ENCODE peak calls at places on chromosomes 16 and 17, in four cellular contexts. P, Q, B and Z are unnamed samples.

GRCh38 chr16:79484237-79484636 is 116.3 kb downstream of the MAF start:
- DNase-seq in B (no peak), P (no peak), Q (no peak), Z (no peak)

GRCh38 chr17:49214665-49215360 is 4.3 kb downstream of the ABI3 start:
- DNase-seq in B (no peak), P (no peak), Q (no peak), Z (no peak)

GRCh38 chr16:81905277-81905676 is 106.0 kb downstream of the SDR42E1 start:
- DNase-seq in B (no peak), Q (no peak), P (no peak), Z (no peak)

GRCh38 chr17:29962656-29963055 is 21.2 kb downstream of the EFCAB5 start:
- DNase-seq in P (no peak), Q (no peak), B (peak; percentile 17), Z (no peak)

GRCh38 chr16:25553711-25554436 is 137.9 kb upstream of the HS3ST4 start:
- DNase-seq in B (no peak), Q (no peak), P (no peak), Z (peak; percentile 92)

GRCh38 chr17:39011907-39012468 is 44.8 kb upstream of the FBXO47 start:
- DNase-seq in P (no peak), B (no peak), Q (no peak), Z (no peak)

GRCh38 chr17:64780096-64781012 is 118.2 kb upstream of the SMURF2 start:
- DNase-seq in Q (peak; percentile 37), B (peak; percentile 47), P (peak; percentile 85), Z (peak; percentile 78)

GRCh38 chr17:49798182-49798581 is 9.7 kb downstream of the KAT7 start:
- DNase-seq in B (peak; percentile 20), P (no peak), Q (no peak), Z (no peak)

GRCh38 chr17:73786286-73786743 is 142.1 kb upstream of the SDK2 start:
- DNase-seq in B (no peak), Q (no peak), P (no peak), Z (no peak)